ENCODE peak calls at places on chromosomes 3 and 15, in four cellular contexts. V, X, T and R are unnamed samples.
A peak's percentile ranks its signal among the peaks of the same experiment; 100 is the strongest.

GRCh38 chr3:39148116-39149058 is 5.0 kb downstream of the CSRNP1 start:
- DNase-seq in X (no peak), V (no peak), T (no peak), R (no peak)

GRCh38 chr3:137768361-137769320 is 4.5 kb downstream of the SOX14 start:
- DNase-seq in X (peak; percentile 74), V (no peak), T (no peak), R (no peak)

GRCh38 chr3:194937751-194938358 is 252.2 kb downstream of the FAM43A start:
- DNase-seq in X (no peak), T (no peak), V (no peak), R (no peak)

GRCh38 chr15:38930851-38931572 is 366.4 kb upstream of the RASGRP1 start:
- DNase-seq in X (no peak), V (no peak), T (no peak), R (no peak)

GRCh38 chr15:58463815-58464697 is 32.3 kb downstream of the LIPC start:
- DNase-seq in X (no peak), T (no peak), V (no peak), R (no peak)

GRCh38 chr3:12733566-12733965 is 25.5 kb downstream of the TMEM40 start:
- DNase-seq in X (no peak), T (no peak), V (no peak), R (no peak)

GRCh38 chr3:140103166-140103565 is 168.2 kb downstream of the CLSTN2 start:
- DNase-seq in X (no peak), T (no peak), V (no peak), R (no peak)

GRCh38 chr15:91696981-91697380 is 156.5 kb upstream of the SLCO3A1 start:
- DNase-seq in X (no peak), V (no peak), T (no peak), R (no peak)

GRCh38 chr3:101902041-101902440 is 52.7 kb downstream of the NFKBIZ start:
- DNase-seq in T (peak; percentile 29), X (no peak), V (peak; percentile 11), R (no peak)

GRCh38 chr15:74337607-74338211 is 29.7 kb downstream of the CYP11A1 start:
- DNase-seq in T (no peak), X (no peak), V (no peak), R (no peak)

GRCh38 chr3:184532940-184533732 is 28.4 kb upstream of the EPHB3 start:
- DNase-seq in X (no peak), V (no peak), T (no peak), R (no peak)

GRCh38 chr3:45350643-45351042 is 37.7 kb upstream of the LARS2 start:
- DNase-seq in X (no peak), T (no peak), V (no peak), R (peak; percentile 59)

GRCh38 chr3:42849017-42849416 is 26.7 kb downstream of the CYP8B1 start:
- DNase-seq in T (no peak), V (no peak), X (no peak), R (no peak)

GRCh38 chr3:185402561-185402960 is 39.6 kb downstream of the MAP3K13 start:
- DNase-seq in V (no peak), X (no peak), T (no peak), R (no peak)

GRCh38 chr15:55774113-55774970 is 31.4 kb upstream of the PRTG start:
- DNase-seq in X (peak; percentile 86), T (no peak), V (no peak), R (no peak)

GRCh38 chr3:28279770-28280169 is 38.4 kb downstream of the CMC1 start:
- DNase-seq in X (no peak), T (no peak), V (no peak), R (no peak)

GRCh38 chr3:7536921-7537320 is 676.0 kb downstream of the GRM7 start:
- DNase-seq in X (no peak), T (no peak), V (no peak), R (no peak)

GRCh38 chr3:51719413-51720025 is 12.7 kb downstream of the GRM2 start:
- DNase-seq in V (no peak), T (no peak), X (peak; percentile 37), R (no peak)

GRCh38 chr3:172626241-172626640 is 84.6 kb downstream of the NCEH1 start:
- DNase-seq in V (no peak), T (no peak), X (no peak), R (no peak)

GRCh38 chr3:71488391-71488809 is 95.1 kb downstream of the FOXP1 start:
- DNase-seq in V (no peak), T (no peak), X (no peak), R (no peak)

GRCh38 chr15:70415330-70415884 is 317.7 kb upstream of the TLE3 start:
- DNase-seq in T (no peak), X (no peak), V (no peak), R (no peak)

GRCh38 chr15:68411276-68411675 is 20.7 kb downstream of the ITGA11 start:
- DNase-seq in V (no peak), X (no peak), T (no peak), R (no peak)

GRCh38 chr3:192887047-192887446 is 30.6 kb downstream of the MB21D2 start:
- DNase-seq in X (no peak), T (peak; percentile 71), V (no peak), R (no peak)

GRCh38 chr3:151362798-151363197 is 21.8 kb downstream of the P2RY12 start:
- DNase-seq in T (peak; percentile 36), V (peak; percentile 77), X (no peak), R (no peak)

GRCh38 chr15:89171136-89172072 is 50.0 kb downstream of the RLBP1 start:
- DNase-seq in X (peak; percentile 93), V (no peak), T (peak; percentile 77), R (no peak)

GRCh38 chr15:75921732-75922703 is 18.3 kb downstream of the FBXO22 start:
- DNase-seq in X (peak; percentile 78), T (peak; percentile 53), V (no peak), R (no peak)

GRCh38 chr3:16373270-16373785 is 108.3 kb downstream of the OXNAD1 start:
- DNase-seq in X (no peak), V (no peak), T (no peak), R (no peak)

GRCh38 chr3:184523825-184524615 is 37.6 kb upstream of the EPHB3 start:
- DNase-seq in V (no peak), X (peak; percentile 74), T (peak; percentile 65), R (no peak)

GRCh38 chr3:140006331-140006730 is 71.3 kb downstream of the CLSTN2 start:
- DNase-seq in V (no peak), X (no peak), T (no peak), R (no peak)

GRCh38 chr15:100111103-100112060 is 230.4 kb downstream of the ADAMTS17 start:
- DNase-seq in V (peak; percentile 84), T (peak; percentile 48), X (no peak), R (no peak)

GRCh38 chr15:100114100-100114499 is 227.7 kb downstream of the ADAMTS17 start:
- DNase-seq in V (no peak), X (no peak), T (peak; percentile 34), R (no peak)

GRCh38 chr15:100113351-100114075 is 228.3 kb downstream of the ADAMTS17 start:
- DNase-seq in T (no peak), V (no peak), X (no peak), R (no peak)

GRCh38 chr15:100112061-100112420 is 229.7 kb downstream of the ADAMTS17 start:
- DNase-seq in T (no peak), X (no peak), V (no peak), R (no peak)

GRCh38 chr15:100112636-100113305 is 229.0 kb downstream of the ADAMTS17 start:
- DNase-seq in V (no peak), X (no peak), T (no peak), R (no peak)
- H3K4me3 ChIP-seq in V (no peak overlapping the region), X (no peak overlapping the region), T (no peak overlapping the region), R (no peak overlapping the region)

GRCh38 chr3:67700596-67700995 is 46.2 kb upstream of the SUCLG2 start:
- DNase-seq in V (no peak), X (no peak), T (no peak), R (no peak)

GRCh38 chr3:67699877-67700276 is 45.5 kb upstream of the SUCLG2 start:
- DNase-seq in V (no peak), T (no peak), X (no peak), R (no peak)

GRCh38 chr3:67706934-67707333 is 52.5 kb upstream of the SUCLG2 start:
- DNase-seq in V (no peak), T (no peak), X (no peak), R (no peak)

DNA sequence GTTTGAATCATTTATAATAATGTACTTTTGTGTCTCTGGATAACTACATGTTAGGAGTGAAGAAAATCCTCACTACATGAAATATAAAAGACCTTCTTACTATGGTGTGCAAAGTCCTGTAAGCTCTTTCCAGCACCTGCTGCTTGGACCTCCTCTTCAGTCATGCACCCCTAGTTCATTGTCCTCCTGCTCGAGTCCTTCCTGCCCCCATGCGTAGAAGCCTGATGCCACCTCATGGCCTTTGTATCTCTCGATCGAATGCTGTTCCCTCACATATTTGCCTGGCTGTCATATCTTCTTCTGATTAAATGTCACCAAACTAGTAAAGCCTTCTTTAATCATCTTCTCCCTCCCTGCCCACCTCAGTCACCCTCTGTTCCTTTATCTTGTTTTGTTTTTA is 49.9 kb upstream of the SUCLG2 start:
- DNase-seq in T (no peak), X (peak; percentile 16), V (no peak), R (no peak)
- TF ChIP-seq CTCF in T (no peak), X (peak; percentile 50), V (no peak), R (no peak)

DNA sequence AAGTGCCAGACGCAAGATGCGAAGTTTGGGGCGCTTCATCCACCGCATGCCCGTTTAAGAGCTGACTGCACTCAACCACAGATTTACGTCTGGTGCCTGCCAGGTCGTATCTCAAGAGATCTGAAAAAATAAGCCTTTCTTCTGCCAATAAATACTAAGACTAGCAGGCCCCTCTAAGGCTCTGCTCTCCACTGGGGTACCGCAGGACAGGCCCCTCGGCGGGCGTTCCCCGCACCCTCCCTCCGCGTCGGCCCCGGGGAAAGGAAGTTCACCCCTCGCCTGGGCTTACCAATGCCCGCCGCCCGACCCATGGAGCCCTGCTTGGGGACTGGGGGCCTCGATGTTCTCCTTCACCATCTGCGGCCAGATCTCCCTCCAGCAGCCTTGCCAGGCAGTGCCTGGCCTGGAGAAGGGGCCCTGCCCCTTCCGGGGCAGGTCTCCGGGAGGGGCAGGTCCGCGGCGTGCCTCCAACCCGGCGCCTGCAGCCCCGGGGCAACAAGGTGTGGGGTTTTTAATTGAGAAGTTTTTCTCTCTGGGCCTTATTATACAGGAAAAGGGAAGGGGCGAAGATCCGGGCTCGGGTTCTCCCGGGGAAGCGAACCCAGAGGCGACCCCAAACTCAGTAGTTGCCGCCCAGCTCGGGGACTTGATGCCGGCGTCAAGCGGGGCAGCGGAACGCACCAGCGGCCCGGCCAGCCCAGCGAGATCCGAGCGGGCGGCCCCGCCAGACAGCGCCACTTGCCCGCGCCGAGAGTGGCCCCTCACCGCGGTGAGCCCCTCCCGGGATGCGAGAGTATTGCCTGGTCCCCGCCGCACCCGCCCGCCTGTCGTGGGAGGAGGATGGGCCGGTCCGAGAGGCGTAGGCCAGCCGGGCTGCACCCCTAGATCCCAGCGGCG is 742 bp downstream of the GOLGA8B start:
- DNase-seq in V (peak; percentile 38), T (peak; percentile 39), X (peak; percentile 40), R (no peak)
- TF ChIP-seq POLR2AphosphoS5 in V (no peak), T (no peak), X (no peak), R (no peak)

GRCh38 chr3:156750874-156751245 is 75.3 kb upstream of the LEKR1 start:
- DNase-seq in X (peak; percentile 50), V (no peak), T (no peak), R (no peak)
- H3K4me3 ChIP-seq in X (peak overlapping the region; percentile 14), V (no peak overlapping the region), T (no peak overlapping the region), R (no peak overlapping the region)

DNA sequence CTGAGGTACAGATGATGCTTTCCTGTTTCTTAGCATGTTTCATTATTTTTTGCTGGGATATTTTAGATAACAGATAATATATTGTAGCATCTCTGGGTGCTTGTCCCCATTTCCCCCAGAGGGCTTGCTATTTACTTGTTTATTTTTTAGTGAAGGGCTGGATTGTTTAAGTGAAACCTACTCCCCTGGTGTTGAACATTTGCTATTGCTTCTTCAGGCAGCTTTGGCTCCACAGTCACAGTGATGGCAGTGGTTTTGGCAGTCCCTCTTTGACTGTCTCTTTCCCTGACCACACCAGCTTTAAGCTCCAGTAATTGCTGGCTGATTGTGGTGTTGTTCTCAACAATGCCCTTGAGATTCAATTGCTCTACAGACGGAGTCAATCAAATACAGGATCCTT is 128.9 kb downstream of the KLF13 start:
- DNase-seq in T (no peak), V (no peak), X (peak; percentile 49), R (no peak)
- TF ChIP-seq CTCF in T (no peak), V (no peak), X (peak; percentile 18), R (no peak)